ENCODE peak calls at places on chromosomes 7 and 10, in eight cellular contexts. R is fibroblast of the aortic adventitia, V is fibroblast of pulmonary artery, S is astrocyte of the spinal cord, L is HFFc6, P is ovary, G is cardiac muscle cell, T is cardiac fibroblast. N is an unnamed sample.

GRCh38 chr10:34618611-34619010 is 196.5 kb downstream of the PARD3 start:
- DNase-seq in R (no peak), V (no peak), S (no peak), L (no peak), P (no peak), G (no peak), T (no peak), N (no peak)

GRCh38 chr10:17644485-17644964 is 574 bp downstream of the STAM start:
- DNase-seq in R (peak), V (peak), S (peak), L (peak), P (no peak), G (peak), T (peak), N (no peak)

GRCh38 chr10:101292194-101293006 is 61.6 kb upstream of the BTRC start:
- DNase-seq in R (peak), V (no peak), S (peak), L (no peak), P (no peak), G (no peak), T (no peak), N (no peak)

GRCh38 chr7:84092207-84092606 is 102.4 kb downstream of the SEMA3A start:
- DNase-seq in R (no peak), V (peak), S (no peak), L (no peak), P (no peak), G (peak), T (peak), N (no peak)

GRCh38 chr10:120827251-120827875 is 23.8 kb upstream of the WDR11 start:
- DNase-seq in R (no peak), V (no peak), S (no peak), L (no peak), P (no peak), G (no peak), T (no peak), N (no peak)

GRCh38 chr10:15035385-15036301 is 8.1 kb upstream of the OLAH start:
- DNase-seq in R (peak), V (peak), S (peak), L (peak), P (no peak), G (peak), T (peak), N (no peak)

GRCh38 chr10:86252051-86252450 is 114.5 kb downstream of the GRID1 start:
- DNase-seq in R (no peak), V (no peak), S (no peak), L (no peak), P (no peak), G (no peak), T (no peak), N (no peak)

GRCh38 chr7:29287366-29287765 is 92.8 kb downstream of the CHN2 start:
- DNase-seq in R (peak), V (peak), S (peak), L (peak), P (no peak), G (peak), T (peak), N (no peak)

GRCh38 chr7:22665816-22666375 is 61.1 kb upstream of the IL6 start:
- DNase-seq in R (no peak), V (no peak), S (no peak), L (no peak), P (no peak), G (peak), T (no peak), N (no peak)

GRCh38 chr10:30488319-30488718 is 54.3 kb downstream of the MAP3K8 start:
- DNase-seq in R (no peak), V (no peak), S (no peak), L (no peak), P (no peak), G (no peak), T (no peak), N (no peak)

GRCh38 chr10:16728266-16728665 is 89.0 kb downstream of the RSU1 start:
- DNase-seq in R (no peak), V (no peak), S (no peak), L (no peak), P (no peak), G (no peak), T (no peak), N (no peak)

DNA sequence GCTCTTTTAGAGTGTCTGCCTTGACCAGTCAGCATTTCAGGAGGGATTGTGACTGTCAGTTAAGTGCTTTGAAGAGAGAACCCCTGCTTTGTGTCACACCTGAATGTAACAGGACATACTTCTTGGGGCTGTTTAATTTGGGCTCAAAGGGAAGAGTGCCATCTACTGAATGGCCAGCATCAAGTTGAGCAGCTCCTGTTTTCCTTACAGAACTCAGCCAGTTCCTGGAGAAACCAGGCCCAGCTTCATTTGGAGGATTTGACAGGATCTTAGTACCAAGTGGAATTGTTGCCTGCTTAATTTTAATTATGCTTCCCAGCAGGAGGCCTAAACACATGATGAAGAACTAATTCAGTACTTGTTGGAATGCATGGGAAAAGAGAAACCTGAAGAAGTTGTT is 8.3 kb downstream of the ADD3 start:
- DNase-seq in R (peak), V (peak), S (peak), L (no peak), P (no peak), G (no peak), T (peak), N (no peak)
- TF ChIP-seq CTCF in R (peak), V (peak), S (peak), L (peak), P (no peak), G (peak), T (peak), N (peak)

DNA sequence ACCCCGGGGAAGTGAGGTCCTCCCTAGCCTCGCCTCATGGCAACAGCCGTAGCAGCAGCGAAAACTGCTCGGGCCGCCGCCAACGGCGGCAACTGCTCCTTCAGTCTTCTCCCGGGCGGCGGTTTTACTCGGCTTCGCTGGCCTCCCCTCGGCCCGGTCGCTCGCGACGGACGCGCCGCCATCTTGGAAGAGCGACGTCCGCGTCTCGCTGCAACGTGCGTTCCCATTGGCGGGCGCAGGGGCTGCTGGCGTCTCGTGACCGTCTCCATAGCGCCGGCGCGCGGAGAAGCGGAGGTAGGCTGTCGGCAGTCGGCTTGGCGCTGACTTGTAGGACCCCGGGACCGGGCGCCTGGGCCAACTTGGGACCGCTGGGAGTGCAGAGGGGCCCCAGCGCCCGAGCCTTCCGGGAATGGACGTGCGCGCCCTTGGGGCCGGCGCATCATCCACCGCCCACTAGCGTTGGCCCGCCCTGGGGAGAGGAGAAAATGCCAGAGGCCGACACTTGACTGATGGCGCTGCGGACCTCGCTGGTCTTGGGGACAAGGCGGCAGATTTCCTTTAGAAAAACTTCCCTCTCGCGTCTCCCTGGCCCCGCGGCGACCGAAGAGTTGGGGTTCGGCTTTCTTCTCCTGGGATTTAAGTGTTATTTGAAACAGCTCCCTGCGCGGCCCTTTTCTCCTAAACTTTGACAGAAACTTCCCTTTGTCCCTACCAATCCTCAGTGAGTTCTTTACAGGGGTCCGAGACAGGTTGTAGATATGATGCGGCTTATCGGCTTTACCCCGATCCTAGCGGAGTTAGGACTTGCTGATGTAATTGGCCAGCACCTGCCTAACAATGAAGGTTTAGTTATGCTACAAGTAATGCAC is at the start of gene SNX13:
- DNase-seq in R (peak), V (peak), S (peak), L (peak), P (peak), G (peak), T (peak), N (peak)
- TF ChIP-seq CTCF in R (peak), V (peak), S (peak), L (peak), P (peak), G (peak), T (no peak), N (peak)

GRCh38 chr10:73850863-73851461 is 23.4 kb downstream of the CAMK2G start:
- DNase-seq in R (peak), V (peak), S (peak), L (peak), P (peak), G (peak), T (peak), N (no peak)
- TF ChIP-seq CTCF in R (peak), V (no peak), S (no peak), L (no peak), P (no peak), G (no peak), T (no peak), N (no peak)

DNA sequence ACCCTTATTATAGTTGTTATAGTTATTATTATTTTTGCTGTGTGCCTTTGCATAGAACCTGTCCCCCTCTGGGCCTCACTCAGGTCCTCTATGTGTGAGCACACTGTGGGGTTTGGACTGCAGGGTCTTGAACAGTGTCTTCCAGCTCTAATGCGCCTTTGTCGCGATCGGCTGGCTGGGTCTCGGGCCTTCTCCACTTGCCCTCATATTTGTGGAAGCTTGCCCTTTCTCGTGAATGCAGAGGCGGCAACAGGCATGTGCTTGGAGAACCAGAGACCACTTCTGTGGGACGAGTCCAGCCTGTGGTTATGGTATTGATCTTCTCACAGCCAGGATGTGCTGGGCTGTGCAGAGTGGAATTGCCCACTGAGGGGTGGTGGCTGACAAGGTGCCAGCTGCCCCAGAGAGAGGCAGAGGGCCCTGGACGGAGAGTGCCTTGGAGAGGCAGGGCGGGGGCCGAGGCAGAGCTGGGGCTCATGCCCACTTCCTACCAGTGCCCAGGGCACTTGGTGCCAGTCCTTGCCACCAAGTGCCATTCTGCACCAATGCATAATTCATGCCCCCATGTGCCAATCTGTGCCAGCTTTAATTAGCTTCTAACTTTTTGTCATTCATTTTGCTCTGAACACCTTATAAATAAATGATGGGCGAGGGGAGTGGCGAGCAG is 6.8 kb upstream of the CDH23 start:
- DNase-seq in R (no peak), V (no peak), S (no peak), L (no peak), P (no peak), G (no peak), T (no peak), N (no peak)
- TF ChIP-seq CTCF in R (no peak), V (no peak), S (no peak), L (no peak), P (no peak), G (no peak), T (no peak), N (no peak)

GRCh38 chr10:97297556-97298222 is 5.3 kb upstream of the ARHGAP19 start:
- DNase-seq in R (no peak), V (no peak), S (no peak), L (no peak), P (no peak), G (peak), T (peak), N (no peak)

GRCh38 chr10:97292862-97293198 is 393 bp upstream of the ARHGAP19 start:
- DNase-seq in R (no peak), V (no peak), S (no peak), L (no peak), P (no peak), G (no peak), T (no peak), N (no peak)

GRCh38 chr10:97291357-97292096 is 910 bp downstream of the ARHGAP19 start:
- DNase-seq in R (no peak), V (no peak), S (no peak), L (peak), P (no peak), G (no peak), T (no peak), N (no peak)

GRCh38 chr10:97298223-97298571 is 5.8 kb upstream of the ARHGAP19 start:
- DNase-seq in R (no peak), V (no peak), S (no peak), L (no peak), P (no peak), G (no peak), T (no peak), N (no peak)

DNA sequence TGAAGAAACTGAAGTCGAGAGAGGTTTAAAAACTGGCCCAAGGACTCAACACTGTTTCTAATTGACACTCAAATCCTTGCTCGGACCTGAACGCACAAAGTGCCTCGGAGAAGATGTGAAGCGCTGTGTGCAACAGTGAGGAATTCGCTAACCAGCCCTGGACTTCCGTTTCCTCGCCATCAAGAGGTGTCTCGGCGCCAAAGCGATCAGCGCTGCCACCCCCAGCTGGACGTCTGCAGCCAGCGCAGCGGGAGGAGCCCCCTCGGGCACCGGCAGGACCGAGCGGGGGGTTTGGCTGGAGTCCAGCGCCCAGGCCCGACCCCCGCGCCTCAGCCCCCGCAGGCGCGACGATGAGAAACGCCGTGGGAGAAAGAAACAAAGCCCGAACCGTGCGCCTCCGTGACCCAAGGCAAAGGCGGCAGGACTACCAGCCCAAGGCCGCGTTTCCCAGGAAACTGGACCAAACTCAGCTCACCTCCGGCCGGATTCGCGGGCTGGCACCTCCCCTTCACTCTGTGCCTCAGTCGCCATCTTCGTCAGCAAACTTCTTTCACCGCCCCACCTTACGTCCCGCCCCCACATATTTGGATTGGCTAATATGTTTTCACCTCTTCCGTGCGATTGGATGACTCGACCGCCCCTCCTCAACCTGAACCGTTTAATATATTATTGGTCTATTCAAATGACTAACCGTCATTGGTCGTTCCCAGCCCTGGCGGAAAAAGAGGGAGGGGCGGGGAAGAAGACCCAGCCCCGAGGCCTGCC is at the start of gene ARHGAP19:
- DNase-seq in R (peak), V (peak), S (peak), L (peak), P (peak), G (peak), T (peak), N (peak)
- TF ChIP-seq CTCF in R (peak), V (peak), S (no peak), L (peak), P (no peak), G (no peak), T (no peak), N (no peak)

DNA sequence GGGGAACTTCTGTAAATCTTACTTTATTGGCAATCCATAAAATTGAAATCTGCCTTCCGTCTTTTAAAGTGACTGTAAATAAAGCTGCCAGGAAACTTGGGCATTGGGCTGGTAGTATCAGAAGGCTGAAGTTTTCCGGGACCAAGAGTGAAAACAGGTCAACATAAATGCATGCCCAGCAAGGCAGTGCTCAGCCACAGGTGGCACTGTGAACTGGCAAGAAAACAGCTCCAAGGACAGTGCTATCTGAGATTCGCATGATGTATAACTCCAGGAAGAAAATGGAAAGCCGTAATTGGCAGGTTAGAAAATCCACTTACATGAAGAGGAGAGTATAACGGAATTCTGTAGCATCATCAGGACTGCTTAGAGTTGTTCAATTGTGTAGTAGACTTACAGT is 1.9 kb upstream of the INSYN2A start:
- DNase-seq in R (no peak), V (no peak), S (no peak), L (no peak), P (no peak), G (no peak), T (no peak), N (no peak)
- TF ChIP-seq CTCF in R (no peak), V (peak), S (peak), L (peak), P (no peak), G (no peak), T (no peak), N (peak)

N was measured in Panc1.